ENCODE peak calls at places on chromosomes 1 and 21, in eight cellular contexts. One of them, this sample, is unnamed.

GRCh38 chr1:1001631-1002300 is 1.9 kb upstream of the HES4 start:
- DNase-seq in naive B cell: peak; percentile 67
- DNase-seq in stimulated activated CD4-positive, alpha-beta T cell treated with anti-CD3 and anti-CD28 coated beads, Interleukin-15, amount 100 ng/mL, for 24 hours: peak; percentile 80
- DNase-seq in lung: peak; percentile 74
- DNase-seq in NCI-H146: no peak
- DNase-seq in Calu3: peak; percentile 90
- DNase-seq in left cardiac atrium: peak; percentile 86
- DNase-seq in GM13976: peak; percentile 91
- DNase-seq in this sample: no peak

GRCh38 chr1:201711811-201712210 is 117.1 kb upstream of the IPO9 start:
- DNase-seq in GM13976: no peak
- DNase-seq in left cardiac atrium: no peak
- DNase-seq in lung: no peak
- DNase-seq in naive B cell: no peak
- DNase-seq in NCI-H146: no peak
- DNase-seq in stimulated activated CD4-positive, alpha-beta T cell treated with anti-CD3 and anti-CD28 coated beads, Interleukin-15, amount 100 ng/mL, for 24 hours: no peak
- DNase-seq in Calu3: no peak
- DNase-seq in this sample: no peak

GRCh38 chr1:59498640-59499039 is 201.7 kb downstream of the FGGY start:
- DNase-seq in NCI-H146: no peak
- DNase-seq in lung: no peak
- DNase-seq in naive B cell: no peak
- DNase-seq in Calu3: no peak
- DNase-seq in stimulated activated CD4-positive, alpha-beta T cell treated with anti-CD3 and anti-CD28 coated beads, Interleukin-15, amount 100 ng/mL, for 24 hours: no peak
- DNase-seq in GM13976: no peak
- DNase-seq in left cardiac atrium: no peak
- DNase-seq in this sample: no peak

GRCh38 chr1:244460195-244460594 is 878 bp upstream of the CATSPERE start:
- DNase-seq in naive B cell: no peak
- DNase-seq in stimulated activated CD4-positive, alpha-beta T cell treated with anti-CD3 and anti-CD28 coated beads, Interleukin-15, amount 100 ng/mL, for 24 hours: peak; percentile 57
- DNase-seq in GM13976: no peak
- DNase-seq in lung: no peak
- DNase-seq in NCI-H146: no peak
- DNase-seq in Calu3: no peak
- DNase-seq in left cardiac atrium: peak; percentile 38
- DNase-seq in this sample: peak; percentile 24

GRCh38 chr1:218904401-218904800 is 269.3 kb upstream of the LYPLAL1 start:
- DNase-seq in GM13976: no peak
- DNase-seq in naive B cell: no peak
- DNase-seq in left cardiac atrium: no peak
- DNase-seq in lung: no peak
- DNase-seq in Calu3: no peak
- DNase-seq in NCI-H146: no peak
- DNase-seq in stimulated activated CD4-positive, alpha-beta T cell treated with anti-CD3 and anti-CD28 coated beads, Interleukin-15, amount 100 ng/mL, for 24 hours: no peak
- DNase-seq in this sample: no peak

GRCh38 chr1:44261963-44262362 is 48.7 kb downstream of the DMAP1 start:
- DNase-seq in naive B cell: no peak
- DNase-seq in NCI-H146: no peak
- DNase-seq in left cardiac atrium: no peak
- DNase-seq in stimulated activated CD4-positive, alpha-beta T cell treated with anti-CD3 and anti-CD28 coated beads, Interleukin-15, amount 100 ng/mL, for 24 hours: no peak
- DNase-seq in GM13976: peak; percentile 10
- DNase-seq in Calu3: no peak
- DNase-seq in lung: no peak
- DNase-seq in this sample: no peak

GRCh38 chr1:23908453-23909341 is 4.5 kb downstream of the CNR2 start:
- DNase-seq in left cardiac atrium: no peak
- DNase-seq in NCI-H146: no peak
- DNase-seq in lung: no peak
- DNase-seq in naive B cell: peak; percentile 67
- DNase-seq in Calu3: no peak
- DNase-seq in stimulated activated CD4-positive, alpha-beta T cell treated with anti-CD3 and anti-CD28 coated beads, Interleukin-15, amount 100 ng/mL, for 24 hours: peak; percentile 16
- DNase-seq in GM13976: no peak
- DNase-seq in this sample: no peak

GRCh38 chr1:231036416-231036815 is 3.6 kb downstream of the FAM89A start:
- DNase-seq in Calu3: no peak
- DNase-seq in lung: no peak
- DNase-seq in naive B cell: no peak
- DNase-seq in stimulated activated CD4-positive, alpha-beta T cell treated with anti-CD3 and anti-CD28 coated beads, Interleukin-15, amount 100 ng/mL, for 24 hours: no peak
- DNase-seq in left cardiac atrium: no peak
- DNase-seq in GM13976: no peak
- DNase-seq in NCI-H146: no peak
- DNase-seq in this sample: peak; percentile 9

GRCh38 chr21:42644223-42645208 is 8.9 kb upstream of the PDE9A start:
- DNase-seq in stimulated activated CD4-positive, alpha-beta T cell treated with anti-CD3 and anti-CD28 coated beads, Interleukin-15, amount 100 ng/mL, for 24 hours: no peak
- DNase-seq in NCI-H146: no peak
- DNase-seq in naive B cell: no peak
- DNase-seq in GM13976: no peak
- DNase-seq in lung: no peak
- DNase-seq in left cardiac atrium: peak; percentile 15
- DNase-seq in Calu3: no peak
- DNase-seq in this sample: peak; percentile 16

GRCh38 chr21:33026878-33027400 is 1.2 kb downstream of the OLIG2 start:
- DNase-seq in NCI-H146: no peak
- DNase-seq in lung: no peak
- DNase-seq in naive B cell: no peak
- DNase-seq in GM13976: peak; percentile 45
- DNase-seq in stimulated activated CD4-positive, alpha-beta T cell treated with anti-CD3 and anti-CD28 coated beads, Interleukin-15, amount 100 ng/mL, for 24 hours: peak; percentile 28
- DNase-seq in left cardiac atrium: no peak
- DNase-seq in Calu3: no peak
- DNase-seq in this sample: no peak

GRCh38 chr1:36323636-36324321 is at the start of gene EVA1B:
- DNase-seq in lung: peak; percentile 67
- DNase-seq in naive B cell: peak; percentile 7
- DNase-seq in left cardiac atrium: peak; percentile 85
- DNase-seq in GM13976: peak; percentile 87
- DNase-seq in Calu3: peak; percentile 73
- DNase-seq in NCI-H146: peak; percentile 31
- DNase-seq in stimulated activated CD4-positive, alpha-beta T cell treated with anti-CD3 and anti-CD28 coated beads, Interleukin-15, amount 100 ng/mL, for 24 hours: peak; percentile 71
- DNase-seq in this sample: peak; percentile 77

GRCh38 chr1:217660353-217661062 is 29.4 kb downstream of the SPATA17 start:
- DNase-seq in left cardiac atrium: no peak
- DNase-seq in naive B cell: no peak
- DNase-seq in NCI-H146: peak; percentile 14
- DNase-seq in lung: no peak
- DNase-seq in stimulated activated CD4-positive, alpha-beta T cell treated with anti-CD3 and anti-CD28 coated beads, Interleukin-15, amount 100 ng/mL, for 24 hours: no peak
- DNase-seq in Calu3: no peak
- DNase-seq in GM13976: peak; percentile 24
- DNase-seq in this sample: peak; percentile 32

This sample was measured in brain microvascular endothelial cell.